ENCODE peak calls at places on chromosomes 1 and 21, in ten cellular contexts. U, Y, K, V, B, R, Q, N, O and X are unnamed samples.

GRCh38 chr1:77322061-77322900 is 40.5 kb downstream of the AK5 start:
- DNase-seq in U (no peak), Y (peak), K (peak), V (no peak), B (no peak), R (no peak), Q (peak), N (no peak), O (peak), X (peak)

GRCh38 chr1:45359882-45360513 is 19.8 kb upstream of the MUTYH start:
- DNase-seq in U (peak), Y (peak), K (peak), V (peak), B (no peak), R (peak), Q (no peak), N (peak), O (peak), X (peak)

GRCh38 chr21:26637346-26637745 is 64.3 kb upstream of the CYYR1 start:
- DNase-seq in U (no peak), Y (peak), K (no peak), V (no peak), B (no peak), R (no peak), Q (no peak), N (no peak), O (peak), X (no peak)

GRCh38 chr1:165773324-165773965 is 4.8 kb upstream of the TMCO1 start:
- DNase-seq in U (no peak), Y (peak), K (peak), V (no peak), B (no peak), R (no peak), Q (peak), N (no peak), O (peak), X (peak)

GRCh38 chr1:97378596-97378995 is 542.2 kb downstream of the DPYD start:
- DNase-seq in U (no peak), Y (peak), K (peak), V (no peak), B (no peak), R (no peak), Q (no peak), N (no peak), O (no peak), X (no peak)

GRCh38 chr21:16046625-16047340 is 317.0 kb downstream of the USP25 start:
- DNase-seq in U (no peak), Y (peak), K (peak), V (no peak), B (no peak), R (no peak), Q (no peak), N (no peak), O (peak), X (peak)

GRCh38 chr1:199041173-199041914 is 402.5 kb downstream of the PTPRC start:
- DNase-seq in U (no peak), Y (no peak), K (no peak), V (no peak), B (no peak), R (no peak), Q (no peak), N (no peak), O (peak), X (peak)

GRCh38 chr1:30908886-30909777 is 574 bp upstream of the SDC3 start:
- DNase-seq in U (no peak), Y (no peak), K (no peak), V (no peak), B (no peak), R (peak), Q (no peak), N (peak), O (no peak), X (no peak)

GRCh38 chr1:117632269-117633067 is 26.6 kb downstream of the TENT5C start:
- DNase-seq in U (no peak), Y (no peak), K (no peak), V (no peak), B (peak), R (no peak), Q (no peak), N (no peak), O (no peak), X (no peak)

GRCh38 chr21:35051287-35051818 is 2.3 kb upstream of the RUNX1 start:
- DNase-seq in U (peak), Y (peak), K (peak), V (peak), B (peak), R (no peak), Q (no peak), N (peak), O (peak), X (peak)

GRCh38 chr1:156815307-156815826 is 1.3 kb downstream of the SH2D2A start:
- DNase-seq in U (peak), Y (peak), K (peak), V (peak), B (no peak), R (no peak), Q (no peak), N (peak), O (peak), X (peak)

GRCh38 chr1:36947384-36947783 is 86.9 kb downstream of the GRIK3 start:
- DNase-seq in U (no peak), Y (no peak), K (no peak), V (no peak), B (no peak), R (no peak), Q (no peak), N (no peak), O (no peak), X (no peak)

GRCh38 chr1:246789454-246790339 is 65.5 kb downstream of the SCCPDH start:
- DNase-seq in U (no peak), Y (no peak), K (no peak), V (no peak), B (no peak), R (no peak), Q (no peak), N (no peak), O (no peak), X (no peak)

GRCh38 chr1:99650773-99651437 is 5.0 kb downstream of the PALMD start:
- DNase-seq in U (no peak), Y (no peak), K (peak), V (no peak), B (no peak), R (no peak), Q (no peak), N (peak), O (no peak), X (no peak)

GRCh38 chr1:155085504-155086181 is 7.0 kb downstream of the EFNA3 start:
- DNase-seq in U (peak), Y (peak), K (peak), V (no peak), B (peak), R (peak), Q (no peak), N (peak), O (no peak), X (no peak)

GRCh38 chr1:236736761-236737160 is 50.5 kb downstream of the ACTN2 start:
- DNase-seq in U (no peak), Y (no peak), K (no peak), V (no peak), B (no peak), R (no peak), Q (no peak), N (no peak), O (no peak), X (no peak)

GRCh38 chr1:8189931-8190483 is 127.9 kb upstream of the SLC45A1 start:
- DNase-seq in U (no peak), Y (no peak), K (peak), V (no peak), B (no peak), R (no peak), Q (no peak), N (no peak), O (peak), X (peak)

GRCh38 chr1:162177126-162177525 is 107.6 kb downstream of the NOS1AP start:
- DNase-seq in U (no peak), Y (peak), K (peak), V (no peak), B (no peak), R (no peak), Q (no peak), N (peak), O (no peak), X (peak)

DNA sequence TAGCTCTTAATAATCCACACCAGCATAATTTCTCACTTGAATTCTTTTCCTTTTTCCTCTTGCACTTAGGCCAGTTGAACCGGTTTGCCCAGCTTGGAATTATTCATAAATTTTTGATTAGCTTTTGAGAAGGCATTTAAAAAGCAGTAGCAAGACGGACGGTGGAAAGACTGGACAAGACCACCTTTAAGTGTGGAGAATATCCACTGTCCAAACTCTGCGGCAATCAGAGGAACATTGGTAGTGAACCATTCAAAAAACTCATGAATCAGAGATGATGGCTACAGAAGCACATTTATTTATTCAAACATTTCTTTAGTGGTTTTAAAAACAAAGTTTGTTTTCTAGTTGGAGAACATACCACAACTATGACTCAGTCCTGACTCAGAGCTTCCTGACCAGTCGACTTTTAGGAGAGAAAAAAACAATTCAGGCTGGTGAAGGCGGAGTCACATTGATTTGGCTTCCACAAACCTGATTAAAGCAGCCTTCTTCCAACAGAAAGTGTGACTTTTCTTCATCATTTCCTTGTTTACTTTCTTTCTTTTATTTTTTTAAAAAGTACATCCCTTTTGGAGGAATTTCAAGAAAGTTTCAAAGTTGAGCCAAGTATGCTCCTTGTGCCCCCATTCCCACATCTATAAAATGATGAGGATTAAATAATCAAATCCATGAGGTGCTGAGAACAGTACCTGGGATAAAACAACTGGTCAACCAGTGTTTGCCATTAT is 128.8 kb downstream of the ADSS2 start:
- DNase-seq in U (no peak), Y (peak), K (peak), V (no peak), B (no peak), R (no peak), Q (peak), N (no peak), O (peak), X (peak)
- H3K4me3 ChIP-seq in U (no peak), Y (no peak), K (no peak), V (no peak), B (no peak), R (no peak), Q (no peak), N (no peak), O (no peak), X (no peak)

GRCh38 chr1:121519042-121519755 is 334.4 kb downstream of the SRGAP2C start:
- DNase-seq in U (peak), Y (peak), K (peak), V (no peak), B (peak), R (no peak), Q (no peak), N (peak), O (peak), X (no peak)
- TF ChIP-seq CTCF in U (no peak), Y (no peak), K (no peak), V (no peak), B (no peak), R (no peak), Q (no peak), N (peak), O (no peak), X (no peak)

GRCh38 chr1:48309564-48310082 is 87.1 kb downstream of the SLC5A9 start:
- DNase-seq in U (no peak), Y (no peak), K (no peak), V (no peak), B (no peak), R (no peak), Q (no peak), N (no peak), O (no peak), X (no peak)
- H3K4me3 ChIP-seq in U (no peak), Y (no peak), K (no peak), V (no peak), B (no peak), R (no peak), Q (no peak), N (no peak), O (no peak), X (no peak)

GRCh38 chr1:205262706-205263105 is 35.0 kb downstream of the TMCC2 start:
- DNase-seq in U (no peak), Y (no peak), K (no peak), V (no peak), B (no peak), R (no peak), Q (no peak), N (no peak), O (peak), X (no peak)
- TF ChIP-seq CTCF in U (no peak), Y (no peak), K (no peak), V (no peak), B (no peak), R (no peak), Q (no peak), N (no peak), O (no peak), X (no peak)

DNA sequence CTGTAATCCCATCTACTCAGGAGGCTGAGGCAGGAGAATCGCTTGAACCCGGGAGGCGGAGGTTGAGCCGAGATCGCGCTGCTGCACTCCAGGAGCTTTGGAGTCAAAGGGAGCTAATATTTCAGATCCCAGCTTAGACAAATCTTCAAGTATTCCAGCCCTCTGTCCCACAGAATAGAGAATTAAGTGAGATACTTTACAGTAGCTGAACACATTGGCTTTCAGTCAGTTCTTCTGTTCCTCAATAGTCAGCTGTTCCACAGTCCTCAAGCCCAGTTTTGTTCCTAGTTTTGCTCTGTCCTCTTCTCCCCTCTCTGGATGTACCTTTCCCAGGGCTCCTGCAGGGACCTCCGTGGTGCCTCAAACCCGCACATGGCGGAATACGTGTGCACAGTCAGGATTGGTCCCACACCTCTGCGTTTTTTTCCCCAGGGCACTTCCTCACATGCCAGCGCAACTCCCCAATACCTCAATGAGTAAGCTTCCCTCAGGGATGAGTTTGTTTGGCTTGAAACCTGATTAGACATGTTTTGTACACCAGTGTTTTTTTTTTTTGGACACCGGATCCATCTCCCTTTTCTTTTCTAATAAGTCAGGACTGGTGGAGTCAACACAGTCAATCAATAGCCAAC is 1.2 kb downstream of the MFN2 start:
- DNase-seq in U (no peak), Y (no peak), K (no peak), V (no peak), B (no peak), R (no peak), Q (no peak), N (no peak), O (no peak), X (no peak)
- H3K4me3 ChIP-seq in U (peak), Y (no peak), K (peak), V (peak), B (peak), R (no peak), Q (no peak), N (peak), O (peak), X (peak)